ENCODE peak calls at places on chromosomes 6 and 20, in ten cellular contexts. One of them, this sample, is unnamed.

GRCh38 chr6:127716425-127716930 is 139.5 kb downstream of the C6orf58 start:
- DNase-seq in heart left ventricle: no peak
- DNase-seq in psoas muscle: no peak
- DNase-seq in small intestine: no peak
- DNase-seq in transverse colon: no peak
- DNase-seq in endothelial cell of umbilical vein: no peak
- DNase-seq in ovary: no peak
- DNase-seq in CD8-positive, alpha-beta memory T cell: no peak
- DNase-seq in BJ: no peak
- DNase-seq in SJCRH30: no peak
- DNase-seq in this sample: no peak

GRCh38 chr6:17740559-17741220 is 34.0 kb upstream of the NUP153 start:
- DNase-seq in endothelial cell of umbilical vein: no peak
- DNase-seq in heart left ventricle: no peak
- DNase-seq in BJ: no peak
- DNase-seq in small intestine: no peak
- DNase-seq in ovary: no peak
- DNase-seq in psoas muscle: no peak
- DNase-seq in CD8-positive, alpha-beta memory T cell: no peak
- DNase-seq in transverse colon: no peak
- DNase-seq in SJCRH30: peak; percentile 82
- DNase-seq in this sample: peak; percentile 62

GRCh38 chr6:169273511-169273910 is 19.9 kb upstream of the THBS2 start:
- DNase-seq in BJ: no peak
- DNase-seq in small intestine: no peak
- DNase-seq in transverse colon: no peak
- DNase-seq in SJCRH30: no peak
- DNase-seq in heart left ventricle: no peak
- DNase-seq in ovary: no peak
- DNase-seq in endothelial cell of umbilical vein: no peak
- DNase-seq in CD8-positive, alpha-beta memory T cell: no peak
- DNase-seq in psoas muscle: no peak
- DNase-seq in this sample: no peak

GRCh38 chr20:25552977-25553376 is 32.4 kb downstream of the NINL start:
- DNase-seq in psoas muscle: no peak
- DNase-seq in small intestine: no peak
- DNase-seq in heart left ventricle: no peak
- DNase-seq in SJCRH30: no peak
- DNase-seq in CD8-positive, alpha-beta memory T cell: no peak
- DNase-seq in transverse colon: no peak
- DNase-seq in ovary: no peak
- DNase-seq in BJ: no peak
- DNase-seq in endothelial cell of umbilical vein: no peak
- DNase-seq in this sample: no peak

GRCh38 chr6:169982461-169983386 is 231.3 kb downstream of the ERMARD start:
- DNase-seq in small intestine: no peak
- DNase-seq in transverse colon: no peak
- DNase-seq in endothelial cell of umbilical vein: no peak
- DNase-seq in heart left ventricle: no peak
- DNase-seq in SJCRH30: no peak
- DNase-seq in CD8-positive, alpha-beta memory T cell: no peak
- DNase-seq in ovary: no peak
- DNase-seq in psoas muscle: peak; percentile 48
- DNase-seq in BJ: no peak
- DNase-seq in this sample: no peak

GRCh38 chr6:129350278-129350677 is 359.7 kb downstream of the ARHGAP18 start:
- DNase-seq in psoas muscle: no peak
- DNase-seq in transverse colon: peak; percentile 37
- DNase-seq in SJCRH30: no peak
- DNase-seq in CD8-positive, alpha-beta memory T cell: no peak
- DNase-seq in small intestine: peak; percentile 67
- DNase-seq in ovary: no peak
- DNase-seq in heart left ventricle: no peak
- DNase-seq in endothelial cell of umbilical vein: no peak
- DNase-seq in BJ: no peak
- DNase-seq in this sample: no peak

GRCh38 chr6:165308926-165309731 is at the start of gene C6orf118:
- DNase-seq in transverse colon: no peak
- DNase-seq in ovary: peak; percentile 40
- DNase-seq in CD8-positive, alpha-beta memory T cell: no peak
- DNase-seq in SJCRH30: peak; percentile 92
- DNase-seq in BJ: no peak
- DNase-seq in psoas muscle: peak; percentile 58
- DNase-seq in small intestine: peak; percentile 12
- DNase-seq in endothelial cell of umbilical vein: peak; percentile 58
- DNase-seq in heart left ventricle: peak; percentile 59
- DNase-seq in this sample: peak; percentile 74

GRCh38 chr6:51737580-51738360 is 349.6 kb downstream of the PKHD1 start:
- DNase-seq in endothelial cell of umbilical vein: no peak
- DNase-seq in BJ: no peak
- DNase-seq in ovary: no peak
- DNase-seq in psoas muscle: no peak
- DNase-seq in small intestine: no peak
- DNase-seq in CD8-positive, alpha-beta memory T cell: no peak
- DNase-seq in heart left ventricle: no peak
- DNase-seq in transverse colon: no peak
- DNase-seq in SJCRH30: no peak
- DNase-seq in this sample: no peak

GRCh38 chr6:36024154-36024760 is at the start of gene SLC26A8:
- DNase-seq in heart left ventricle: no peak
- DNase-seq in BJ: no peak
- DNase-seq in SJCRH30: no peak
- DNase-seq in CD8-positive, alpha-beta memory T cell: no peak
- DNase-seq in ovary: no peak
- DNase-seq in endothelial cell of umbilical vein: no peak
- DNase-seq in small intestine: no peak
- DNase-seq in transverse colon: no peak
- DNase-seq in psoas muscle: peak; percentile 48
- DNase-seq in this sample: no peak

GRCh38 chr6:37714836-37715425 is 17.2 kb upstream of the MDGA1 start:
- DNase-seq in endothelial cell of umbilical vein: no peak
- DNase-seq in CD8-positive, alpha-beta memory T cell: no peak
- DNase-seq in ovary: no peak
- DNase-seq in heart left ventricle: no peak
- DNase-seq in SJCRH30: no peak
- DNase-seq in psoas muscle: no peak
- DNase-seq in small intestine: no peak
- DNase-seq in transverse colon: no peak
- DNase-seq in BJ: no peak
- DNase-seq in this sample: no peak

GRCh38 chr6:45473121-45473967 is 95.6 kb upstream of the SUPT3H start:
- DNase-seq in SJCRH30: no peak
- DNase-seq in psoas muscle: no peak
- DNase-seq in heart left ventricle: no peak
- DNase-seq in endothelial cell of umbilical vein: no peak
- DNase-seq in transverse colon: peak; percentile 35
- DNase-seq in ovary: no peak
- DNase-seq in CD8-positive, alpha-beta memory T cell: no peak
- DNase-seq in small intestine: no peak
- DNase-seq in BJ: no peak
- DNase-seq in this sample: no peak

GRCh38 chr6:139625998-139626975 is 251.8 kb upstream of the CITED2 start:
- DNase-seq in endothelial cell of umbilical vein: no peak
- DNase-seq in CD8-positive, alpha-beta memory T cell: no peak
- DNase-seq in BJ: no peak
- DNase-seq in SJCRH30: no peak
- DNase-seq in small intestine: no peak
- DNase-seq in transverse colon: no peak
- DNase-seq in heart left ventricle: no peak
- DNase-seq in ovary: no peak
- DNase-seq in psoas muscle: no peak
- DNase-seq in this sample: peak; percentile 22

GRCh38 chr20:21693322-21693721 is 12.1 kb upstream of the PAX1 start:
- DNase-seq in heart left ventricle: no peak
- DNase-seq in transverse colon: no peak
- DNase-seq in psoas muscle: no peak
- DNase-seq in ovary: no peak
- DNase-seq in CD8-positive, alpha-beta memory T cell: no peak
- DNase-seq in BJ: no peak
- DNase-seq in SJCRH30: peak; percentile 36
- DNase-seq in endothelial cell of umbilical vein: no peak
- DNase-seq in small intestine: peak; percentile 5
- DNase-seq in this sample: peak; percentile 48

DNA sequence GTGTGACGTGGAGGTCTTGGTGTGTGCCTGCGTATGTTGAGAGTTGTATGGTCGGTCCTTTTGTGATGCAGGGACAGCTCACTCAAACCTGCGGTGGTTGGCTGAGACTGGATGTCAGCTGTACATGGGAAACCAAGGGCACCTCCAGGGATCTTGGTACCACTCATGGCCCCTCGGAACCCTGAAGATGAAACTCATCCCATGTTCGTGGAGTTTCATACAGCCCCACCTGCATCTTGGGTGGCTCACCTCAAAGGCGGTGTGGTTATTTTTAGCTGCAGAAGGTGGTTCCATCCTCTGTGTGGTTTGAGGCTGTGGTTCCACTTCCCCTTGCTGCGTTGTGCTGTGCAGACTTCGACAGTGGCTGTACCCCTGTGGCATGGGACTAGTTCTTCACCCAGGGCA is 52.6 kb upstream of the SLC22A1 start:
- DNase-seq in small intestine: peak; percentile 15
- DNase-seq in BJ: no peak
- DNase-seq in heart left ventricle: no peak
- DNase-seq in endothelial cell of umbilical vein: no peak
- DNase-seq in SJCRH30: no peak
- DNase-seq in CD8-positive, alpha-beta memory T cell: peak; percentile 47
- DNase-seq in psoas muscle: no peak
- DNase-seq in ovary: no peak
- DNase-seq in transverse colon: peak; percentile 44
- DNase-seq in this sample: no peak
- H3K36me3 ChIP-seq in small intestine: peaks cover 36% of the 10 kb centered on the region
- H3K36me3 ChIP-seq in BJ: peaks cover 46% of the 10 kb centered on the region
- H3K36me3 ChIP-seq in heart left ventricle: peaks cover 96% of the 10 kb centered on the region
- H3K36me3 ChIP-seq in endothelial cell of umbilical vein: peaks cover 42% of the 10 kb centered on the region
- H3K36me3 ChIP-seq in SJCRH30: peaks cover 81% of the 10 kb centered on the region
- H3K36me3 ChIP-seq in CD8-positive, alpha-beta memory T cell: peaks cover 55% of the 10 kb centered on the region
- H3K36me3 ChIP-seq in psoas muscle: peaks cover 22% of the 10 kb centered on the region
- H3K36me3 ChIP-seq in ovary: no peaks in the 10 kb centered on the region
- H3K36me3 ChIP-seq in transverse colon: peaks cover 54% of the 10 kb centered on the region
- H3K36me3 ChIP-seq in this sample: peaks cover 61% of the 10 kb centered on the region

GRCh38 chr20:32365560-32365959 is 7.4 kb downstream of the ASXL1 start:
- DNase-seq in heart left ventricle: no peak
- DNase-seq in ovary: no peak
- DNase-seq in CD8-positive, alpha-beta memory T cell: no peak
- DNase-seq in SJCRH30: no peak
- DNase-seq in psoas muscle: no peak
- DNase-seq in endothelial cell of umbilical vein: no peak
- DNase-seq in BJ: no peak
- DNase-seq in transverse colon: no peak
- DNase-seq in small intestine: no peak
- DNase-seq in this sample: no peak
- H3K36me3 ChIP-seq in heart left ventricle: peaks cover 30% of the 10 kb centered on the region
- H3K36me3 ChIP-seq in ovary: no peaks in the 10 kb centered on the region
- H3K36me3 ChIP-seq in CD8-positive, alpha-beta memory T cell: peaks cover 4% of the 10 kb centered on the region
- H3K36me3 ChIP-seq in SJCRH30: peaks cover 18% of the 10 kb centered on the region
- H3K36me3 ChIP-seq in psoas muscle: no peaks in the 10 kb centered on the region
- H3K36me3 ChIP-seq in endothelial cell of umbilical vein: peaks cover 3% of the 10 kb centered on the region
- H3K36me3 ChIP-seq in BJ: peaks cover 1% of the 10 kb centered on the region
- H3K36me3 ChIP-seq in transverse colon: no peaks in the 10 kb centered on the region
- H3K36me3 ChIP-seq in small intestine: peaks cover 2% of the 10 kb centered on the region
- H3K36me3 ChIP-seq in this sample: peaks cover 15% of the 10 kb centered on the region

DNA sequence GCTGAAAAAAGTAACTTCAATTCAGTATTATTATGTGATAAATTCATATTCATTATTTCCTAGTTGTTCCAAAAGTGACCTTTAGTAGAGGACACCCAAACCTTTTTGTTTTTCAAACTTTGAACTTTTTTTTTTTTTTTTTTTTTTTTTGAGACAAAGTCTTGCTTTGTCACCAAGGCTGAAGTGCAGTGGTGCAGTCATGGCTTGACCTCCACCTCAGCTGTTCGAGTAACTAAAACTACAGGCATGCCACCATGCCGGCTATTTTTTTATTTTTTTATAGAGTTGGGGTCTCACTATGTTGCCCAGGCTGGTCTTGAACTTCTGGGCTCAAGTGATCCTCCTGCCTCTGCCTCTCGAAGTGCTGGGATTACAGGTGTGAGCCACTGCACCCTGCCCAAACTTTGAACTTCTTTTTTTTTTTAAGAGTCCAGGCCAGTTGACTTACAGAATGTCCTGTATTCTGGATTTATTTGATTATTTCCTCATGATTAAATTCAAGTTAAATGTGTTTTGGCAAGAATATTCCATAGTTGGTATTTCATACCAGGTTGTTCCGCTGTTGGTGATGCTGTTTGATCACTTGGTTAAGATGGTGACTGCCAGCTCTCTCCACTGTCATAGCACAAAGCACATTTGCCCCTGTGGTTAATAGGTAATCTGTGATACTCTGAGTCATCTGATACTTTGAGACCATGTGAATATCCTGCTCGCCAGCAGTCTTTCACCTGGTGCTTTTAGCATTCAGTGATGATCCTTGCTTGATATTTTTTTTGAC is 48.0 kb downstream of the VAPB start:
- DNase-seq in BJ: no peak
- DNase-seq in ovary: no peak
- DNase-seq in transverse colon: no peak
- DNase-seq in small intestine: peak; percentile 91
- DNase-seq in endothelial cell of umbilical vein: no peak
- DNase-seq in SJCRH30: no peak
- DNase-seq in CD8-positive, alpha-beta memory T cell: no peak
- DNase-seq in psoas muscle: no peak
- DNase-seq in heart left ventricle: no peak
- DNase-seq in this sample: no peak
- H3K36me3 ChIP-seq in BJ: peaks cover 1% of the 10 kb centered on the region
- H3K36me3 ChIP-seq in ovary: no peaks in the 10 kb centered on the region
- H3K36me3 ChIP-seq in transverse colon: peaks cover 10% of the 10 kb centered on the region
- H3K36me3 ChIP-seq in small intestine: peaks cover 7% of the 10 kb centered on the region
- H3K36me3 ChIP-seq in endothelial cell of umbilical vein: peaks cover 6% of the 10 kb centered on the region
- H3K36me3 ChIP-seq in SJCRH30: peaks cover 56% of the 10 kb centered on the region
- H3K36me3 ChIP-seq in CD8-positive, alpha-beta memory T cell: no peaks in the 10 kb centered on the region
- H3K36me3 ChIP-seq in psoas muscle: peaks cover 2% of the 10 kb centered on the region
- H3K36me3 ChIP-seq in heart left ventricle: peaks cover 55% of the 10 kb centered on the region
- H3K36me3 ChIP-seq in this sample: no peaks in the 10 kb centered on the region

GRCh38 chr20:31749223-31749622 is 10.1 kb downstream of the TPX2 start:
- DNase-seq in ovary: no peak
- DNase-seq in small intestine: no peak
- DNase-seq in transverse colon: no peak
- DNase-seq in heart left ventricle: no peak
- DNase-seq in CD8-positive, alpha-beta memory T cell: no peak
- DNase-seq in BJ: no peak
- DNase-seq in psoas muscle: no peak
- DNase-seq in endothelial cell of umbilical vein: no peak
- DNase-seq in SJCRH30: no peak
- DNase-seq in this sample: no peak

GRCh38 chr20:31747640-31748039 is 8.6 kb downstream of the TPX2 start:
- DNase-seq in SJCRH30: peak; percentile 83
- DNase-seq in transverse colon: no peak
- DNase-seq in ovary: no peak
- DNase-seq in BJ: no peak
- DNase-seq in heart left ventricle: peak; percentile 23
- DNase-seq in small intestine: no peak
- DNase-seq in CD8-positive, alpha-beta memory T cell: no peak
- DNase-seq in endothelial cell of umbilical vein: no peak
- DNase-seq in psoas muscle: no peak
- DNase-seq in this sample: no peak

GRCh38 chr20:31746068-31746878 is 7.2 kb downstream of the TPX2 start:
- DNase-seq in CD8-positive, alpha-beta memory T cell: no peak
- DNase-seq in small intestine: no peak
- DNase-seq in ovary: no peak
- DNase-seq in transverse colon: no peak
- DNase-seq in psoas muscle: no peak
- DNase-seq in heart left ventricle: no peak
- DNase-seq in BJ: no peak
- DNase-seq in endothelial cell of umbilical vein: no peak
- DNase-seq in SJCRH30: peak; percentile 21
- DNase-seq in this sample: no peak

GRCh38 chr20:31751126-31751525 is 12.0 kb downstream of the TPX2 start:
- DNase-seq in psoas muscle: no peak
- DNase-seq in CD8-positive, alpha-beta memory T cell: no peak
- DNase-seq in ovary: no peak
- DNase-seq in SJCRH30: no peak
- DNase-seq in transverse colon: no peak
- DNase-seq in endothelial cell of umbilical vein: no peak
- DNase-seq in BJ: peak; percentile 84
- DNase-seq in heart left ventricle: no peak
- DNase-seq in small intestine: no peak
- DNase-seq in this sample: no peak
- H3K36me3 ChIP-seq in psoas muscle: no peaks in the 10 kb centered on the region
- H3K36me3 ChIP-seq in CD8-positive, alpha-beta memory T cell: no peaks in the 10 kb centered on the region
- H3K36me3 ChIP-seq in ovary: no peaks in the 10 kb centered on the region
- H3K36me3 ChIP-seq in SJCRH30: peaks cover 76% of the 10 kb centered on the region
- H3K36me3 ChIP-seq in transverse colon: no peaks in the 10 kb centered on the region
- H3K36me3 ChIP-seq in endothelial cell of umbilical vein: no peaks in the 10 kb centered on the region
- H3K36me3 ChIP-seq in BJ: no peaks in the 10 kb centered on the region
- H3K36me3 ChIP-seq in heart left ventricle: no peaks in the 10 kb centered on the region
- H3K36me3 ChIP-seq in small intestine: no peaks in the 10 kb centered on the region
- H3K36me3 ChIP-seq in this sample: peaks cover 41% of the 10 kb centered on the region

This sample was measured in A673.